ENCODE peak calls at places on chromosomes 5 and 9, in five cellular contexts. P is A673, D is neuronal stem cell, R is astrocyte, T is lower lobe of right lung. V is an unnamed sample.

GRCh38 chr5:178730940-178731265 is 444 bp upstream of the ZNF354A start:
- DNase-seq in D (no peak), P (no peak), T (no peak), R (no peak), V (no peak)

GRCh38 chr5:78701795-78702406 is 53.3 kb upstream of the LHFPL2 start:
- DNase-seq in T (no peak), R (no peak), D (no peak), P (no peak), V (no peak)

GRCh38 chr5:109143001-109143400 is 266.8 kb downstream of the PJA2 start:
- DNase-seq in P (no peak), R (no peak), D (no peak), T (no peak), V (no peak)

GRCh38 chr5:126811515-126812198 is 34.7 kb downstream of the LMNB1 start:
- DNase-seq in D (no peak), R (peak), P (no peak), T (no peak), V (no peak)

GRCh38 chr9:123206064-123206463 is 62.3 kb downstream of the STRBP start:
- DNase-seq in R (no peak), P (no peak), T (no peak), D (no peak), V (no peak)

GRCh38 chr5:132052520-132052919 is 7.9 kb upstream of the IL3 start:
- DNase-seq in D (no peak), P (no peak), R (no peak), T (no peak), V (no peak)

GRCh38 chr5:1448511-1449011 is 3.3 kb upstream of the SLC6A3 start:
- DNase-seq in R (no peak), D (no peak), T (no peak), P (no peak), V (no peak)

GRCh38 chr5:88108490-88109279 is 160.0 kb downstream of the TMEM161B start:
- DNase-seq in T (no peak), R (peak), P (peak), D (no peak), V (peak)

GRCh38 chr9:89802809-89803355 is 198.1 kb downstream of the GADD45G start:
- DNase-seq in D (no peak), P (no peak), R (no peak), T (peak), V (no peak)

GRCh38 chr5:139708877-139709586 is 60.9 kb downstream of the CXXC5 start:
- DNase-seq in T (peak), D (peak), P (peak), R (peak), V (peak)

GRCh38 chr9:129394011-129394919 is 216.2 kb upstream of the IER5L start:
- DNase-seq in R (no peak), P (peak), T (no peak), D (no peak), V (no peak)

GRCh38 chr9:129237195-129237611 is 59.1 kb upstream of the IER5L start:
- DNase-seq in R (peak), P (peak), T (peak), D (no peak), V (peak)

GRCh38 chr9:36136894-36137391 is 410 bp downstream of the GLIPR2 start:
- DNase-seq in R (no peak), T (no peak), P (no peak), D (no peak), V (no peak)

GRCh38 chr5:153362026-153362425 is 128.4 kb upstream of the GRIA1 start:
- DNase-seq in T (no peak), D (no peak), R (no peak), P (no peak), V (no peak)

GRCh38 chr5:179227578-179228311 is 117.5 kb downstream of the ADAMTS2 start:
- DNase-seq in D (no peak), R (no peak), P (no peak), T (peak), V (no peak)

GRCh38 chr9:73270967-73271722 is 119.5 kb downstream of the ANXA1 start:
- DNase-seq in T (no peak), D (no peak), R (peak), P (peak), V (peak)

GRCh38 chr5:132506094-132506692 is 15.6 kb upstream of the IRF1 start:
- DNase-seq in R (peak), D (no peak), T (no peak), P (peak), V (peak)

V was measured in H4.